ENCODE peak calls at places on chromosome 20, in five cellular contexts. One of them, this sample, is unnamed.

GRCh38 chr20:58088625-58089024 is 139.8 kb downstream of the ANKRD60 start:
- DNase-seq in AG09319: no peak
- DNase-seq in astrocyte of the spinal cord: no peak
- DNase-seq in suprapubic skin: no peak
- DNase-seq in WTC11: no peak
- DNase-seq in this sample: no peak

GRCh38 chr20:41086402-41087324 is 50.7 kb upstream of the PLCG1 start:
- DNase-seq in AG09319: no peak
- DNase-seq in astrocyte of the spinal cord: no peak
- DNase-seq in suprapubic skin: no peak
- DNase-seq in WTC11: no peak
- DNase-seq in this sample: no peak

GRCh38 chr20:18541741-18542140 is 25.5 kb upstream of the SMIM26 start:
- DNase-seq in AG09319: no peak
- DNase-seq in astrocyte of the spinal cord: no peak
- DNase-seq in suprapubic skin: no peak
- DNase-seq in WTC11: no peak
- DNase-seq in this sample: no peak

GRCh38 chr20:43937586-43937985 is 22.9 kb downstream of the TOX2 start:
- DNase-seq in AG09319: no peak
- DNase-seq in astrocyte of the spinal cord: peak
- DNase-seq in suprapubic skin: no peak
- DNase-seq in WTC11: no peak
- DNase-seq in this sample: no peak

GRCh38 chr20:12925214-12925755 is 83.5 kb upstream of the SPTLC3 start:
- DNase-seq in AG09319: peak
- DNase-seq in astrocyte of the spinal cord: peak
- DNase-seq in suprapubic skin: no peak
- DNase-seq in WTC11: peak
- DNase-seq in this sample: peak

GRCh38 chr20:48191200-48191599 is 405.9 kb upstream of the SULF2 start:
- DNase-seq in AG09319: no peak
- DNase-seq in astrocyte of the spinal cord: no peak
- DNase-seq in suprapubic skin: no peak
- DNase-seq in WTC11: no peak
- DNase-seq in this sample: no peak

GRCh38 chr20:52200870-52201269 is 9.3 kb upstream of the ZFP64 start:
- DNase-seq in AG09319: no peak
- DNase-seq in astrocyte of the spinal cord: no peak
- DNase-seq in suprapubic skin: no peak
- DNase-seq in WTC11: no peak
- DNase-seq in this sample: no peak

GRCh38 chr20:15528386-15529111 is 1044.7 kb downstream of the KIF16B start:
- DNase-seq in AG09319: no peak
- DNase-seq in astrocyte of the spinal cord: no peak
- DNase-seq in suprapubic skin: no peak
- DNase-seq in WTC11: no peak
- DNase-seq in this sample: no peak

GRCh38 chr20:20410678-20411077 is 42.8 kb downstream of the INSM1 start:
- DNase-seq in AG09319: no peak
- DNase-seq in astrocyte of the spinal cord: no peak
- DNase-seq in suprapubic skin: no peak
- DNase-seq in WTC11: peak
- DNase-seq in this sample: peak

GRCh38 chr20:37337208-37337955 is 8.6 kb upstream of the SRC start:
- DNase-seq in AG09319: no peak
- DNase-seq in astrocyte of the spinal cord: no peak
- DNase-seq in suprapubic skin: no peak
- DNase-seq in WTC11: no peak
- DNase-seq in this sample: no peak

GRCh38 chr20:44309763-44310663 is 989 bp downstream of the FITM2 start:
- DNase-seq in AG09319: peak
- DNase-seq in astrocyte of the spinal cord: peak
- DNase-seq in suprapubic skin: peak
- DNase-seq in WTC11: no peak
- DNase-seq in this sample: no peak

GRCh38 chr20:8018928-8019177 is 708 bp downstream of the TMX4 start:
- DNase-seq in AG09319: no peak
- DNase-seq in astrocyte of the spinal cord: peak
- DNase-seq in suprapubic skin: no peak
- DNase-seq in WTC11: no peak
- DNase-seq in this sample: no peak

GRCh38 chr20:21048841-21049273 is 57.3 kb downstream of the LINC00237 start:
- DNase-seq in AG09319: no peak
- DNase-seq in astrocyte of the spinal cord: no peak
- DNase-seq in suprapubic skin: no peak
- DNase-seq in WTC11: peak
- DNase-seq in this sample: peak

GRCh38 chr20:14219801-14220461 is 117.5 kb downstream of the FLRT3 start:
- DNase-seq in AG09319: no peak
- DNase-seq in astrocyte of the spinal cord: no peak
- DNase-seq in suprapubic skin: no peak
- DNase-seq in WTC11: peak
- DNase-seq in this sample: no peak

DNA sequence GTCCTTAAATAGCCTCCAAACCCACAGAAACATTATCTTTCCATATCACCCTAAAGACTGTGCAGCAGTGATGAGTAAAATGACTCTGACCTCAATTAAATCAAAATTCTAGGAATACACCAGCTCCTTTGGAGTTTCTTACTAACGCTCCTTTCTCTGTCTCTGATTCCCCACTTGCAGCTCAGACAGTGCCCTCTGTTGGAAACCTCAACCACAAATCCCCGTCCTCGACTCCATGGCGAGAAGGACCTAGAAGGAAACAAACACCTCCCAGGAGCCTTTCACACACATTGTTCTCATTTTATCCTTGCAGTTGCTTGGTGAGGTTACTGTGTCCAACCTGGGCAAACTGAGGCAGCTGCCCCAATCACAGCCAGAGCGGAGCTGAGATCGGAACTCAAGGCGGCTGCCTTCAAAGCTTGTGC is 17.7 kb upstream of the PARD6B start:
- DNase-seq in AG09319: no peak
- DNase-seq in astrocyte of the spinal cord: peak
- DNase-seq in suprapubic skin: no peak
- DNase-seq in WTC11: peak
- DNase-seq in this sample: no peak
- TF ChIP-seq CTCF in AG09319: peak
- TF ChIP-seq CTCF in astrocyte of the spinal cord: peak
- TF ChIP-seq CTCF in suprapubic skin: peak
- TF ChIP-seq CTCF in WTC11: no peak
- TF ChIP-seq CTCF in this sample: no peak

GRCh38 chr20:32995802-32996201 is 8.4 kb downstream of the SUN5 start:
- DNase-seq in AG09319: no peak
- DNase-seq in astrocyte of the spinal cord: no peak
- DNase-seq in suprapubic skin: no peak
- DNase-seq in WTC11: no peak
- DNase-seq in this sample: no peak
- TF ChIP-seq CTCF in AG09319: no peak
- TF ChIP-seq CTCF in astrocyte of the spinal cord: no peak
- TF ChIP-seq CTCF in suprapubic skin: no peak
- TF ChIP-seq CTCF in WTC11: peak
- TF ChIP-seq CTCF in this sample: peak

GRCh38 chr20:34574426-34574825 is 15.9 kb downstream of the MAP1LC3A start:
- DNase-seq in AG09319: no peak
- DNase-seq in astrocyte of the spinal cord: no peak
- DNase-seq in suprapubic skin: peak
- DNase-seq in WTC11: no peak
- DNase-seq in this sample: no peak
- TF ChIP-seq CTCF in AG09319: no peak
- TF ChIP-seq CTCF in astrocyte of the spinal cord: no peak
- TF ChIP-seq CTCF in suprapubic skin: no peak
- TF ChIP-seq CTCF in WTC11: no peak
- TF ChIP-seq CTCF in this sample: no peak

GRCh38 chr20:35146922-35147574 is at the start of gene EDEM2:
- DNase-seq in AG09319: peak
- DNase-seq in astrocyte of the spinal cord: peak
- DNase-seq in suprapubic skin: peak
- DNase-seq in WTC11: peak
- DNase-seq in this sample: peak
- TF ChIP-seq CTCF in AG09319: no peak
- TF ChIP-seq CTCF in astrocyte of the spinal cord: no peak
- TF ChIP-seq CTCF in suprapubic skin: no peak
- TF ChIP-seq CTCF in WTC11: no peak
- TF ChIP-seq CTCF in this sample: peak